ENCODE peak calls at places on chromosomes 13 and 19, in six cellular contexts. X is Peyer's patch, F is body of pancreas, M is testis, Q is A549, A is H1. L is an unnamed sample. For H3K4me1, the result is how much of the 10 kb centered on the place peaks cover.

GRCh38 chr19:5624154-5624663 is 1.3 kb downstream of the SAFB start:
- DNase-seq in F (peak), A (no peak), Q (no peak), X (no peak), M (peak), L (peak)

GRCh38 chr13:36549771-36550170 is 117.5 kb downstream of the CCNA1 start:
- DNase-seq in A (no peak), Q (no peak), F (no peak), X (no peak), M (no peak), L (no peak)

GRCh38 chr19:3523361-3524074 is 15.5 kb upstream of the TEKTIP1 start:
- DNase-seq in A (no peak), M (no peak), X (no peak), F (no peak), Q (no peak), L (no peak)

GRCh38 chr19:20167020-20167644 is at the start of gene ZNF486:
- DNase-seq in X (peak), A (peak), Q (peak), M (peak), F (peak), L (peak)

GRCh38 chr19:50497030-50497420 is 14.0 kb downstream of the JOSD2 start:
- DNase-seq in X (no peak), M (no peak), A (no peak), Q (no peak), F (no peak), L (peak)

GRCh38 chr13:85828094-85828684 is 29.0 kb upstream of the SLITRK6 start:
- DNase-seq in Q (peak), A (no peak), F (no peak), M (no peak), X (no peak), L (no peak)

GRCh38 chr13:106034201-106034600 is 501.3 kb downstream of the EFNB2 start:
- DNase-seq in F (no peak), X (no peak), M (no peak), A (no peak), Q (no peak), L (no peak)

GRCh38 chr19:38563475-38563874 is 54.3 kb downstream of the MAP4K1 start:
- DNase-seq in Q (no peak), F (no peak), X (no peak), M (no peak), A (no peak), L (no peak)

GRCh38 chr19:11735375-11735774 is 3.4 kb downstream of the ZNF823 start:
- DNase-seq in A (no peak), Q (no peak), F (no peak), M (no peak), X (no peak), L (no peak)

GRCh38 chr13:76937416-76937815 is 10.9 kb upstream of the ACOD1 start:
- DNase-seq in X (no peak), Q (peak), M (no peak), F (peak), A (no peak), L (no peak)

GRCh38 chr19:5590865-5591154 is 23.1 kb upstream of the TINCR start:
- DNase-seq in A (no peak), X (no peak), F (no peak), M (no peak), Q (no peak), L (no peak)

GRCh38 chr19:7159105-7159933 is 89.8 kb downstream of the ZNF557 start:
- DNase-seq in A (no peak), X (no peak), Q (peak), M (peak), F (peak), L (no peak)

GRCh38 chr19:8571006-8571411 is 6.2 kb downstream of the MYO1F start:
- DNase-seq in F (peak), A (no peak), M (peak), Q (peak), X (peak), L (peak)

GRCh38 chr13:111505175-111505777 is 184.8 kb downstream of the TEX29 start:
- DNase-seq in X (no peak), A (peak), Q (peak), F (no peak), M (peak), L (no peak)

GRCh38 chr19:45382426-45382825 is 12.1 kb upstream of the ERCC2 start:
- DNase-seq in A (no peak), F (no peak), X (no peak), M (no peak), Q (no peak), L (no peak)

GRCh38 chr19:38535212-38535611 is 82.5 kb downstream of the MAP4K1 start:
- DNase-seq in Q (no peak), X (no peak), M (no peak), F (no peak), A (no peak), L (no peak)

GRCh38 chr19:3798137-3798536 is 12.0 kb upstream of the MATK start:
- DNase-seq in X (no peak), F (no peak), A (no peak), Q (no peak), M (no peak), L (no peak)

GRCh38 chr19:13958043-13958442 is 5.7 kb downstream of the DCAF15 start:
- DNase-seq in X (no peak), Q (no peak), A (no peak), M (peak), F (no peak), L (no peak)

GRCh38 chr13:94459116-94459515 is 20.4 kb downstream of the DCT start:
- DNase-seq in X (no peak), F (no peak), A (no peak), M (no peak), Q (no peak), L (no peak)

GRCh38 chr13:103263448-103263847 is 197.2 kb upstream of the SLC10A2 start:
- DNase-seq in X (no peak), M (no peak), F (no peak), Q (no peak), A (no peak), L (no peak)

GRCh38 chr13:60155978-60156377 is 7.8 kb downstream of the DIAPH3 start:
- DNase-seq in M (no peak), F (no peak), A (no peak), Q (no peak), X (no peak), L (no peak)

GRCh38 chr13:24618219-24618955 is 61.8 kb upstream of the ATP12A start:
- DNase-seq in M (no peak), X (peak), F (peak), A (no peak), Q (no peak), L (peak)

GRCh38 chr13:112652512-112653458 is 37.1 kb upstream of the ATP11A start:
- DNase-seq in A (no peak), F (no peak), X (no peak), Q (no peak), M (no peak), L (no peak)

GRCh38 chr13:64007334-64007733 is 2591.7 kb upstream of the PCDH20 start:
- DNase-seq in F (no peak), Q (no peak), M (no peak), A (no peak), X (no peak), L (no peak)

GRCh38 chr13:109784590-109785140 is 1.7 kb downstream of the IRS2 start:
- DNase-seq in X (no peak), A (no peak), F (peak), M (peak), Q (peak), L (peak)

GRCh38 chr19:33520048-33520643 is 1.4 kb downstream of the PEPD start:
- DNase-seq in F (no peak), X (no peak), Q (no peak), M (no peak), A (no peak), L (no peak)

GRCh38 chr13:43006893-43007631 is 15.0 kb upstream of the EPSTI1 start:
- DNase-seq in F (no peak), A (no peak), Q (no peak), M (no peak), X (no peak), L (no peak)

GRCh38 chr13:95267662-95268369 is 33.4 kb downstream of the ABCC4 start:
- DNase-seq in X (no peak), Q (peak), M (no peak), A (no peak), F (no peak), L (no peak)

GRCh38 chr13:21849323-21849722 is 178.4 kb downstream of the FGF9 start:
- DNase-seq in F (peak), A (no peak), X (no peak), M (peak), Q (peak), L (no peak)

GRCh38 chr19:50333737-50334617 is 4.8 kb upstream of the KCNC3 start:
- DNase-seq in M (peak), A (no peak), Q (peak), F (no peak), X (peak), L (peak)

GRCh38 chr19:39397360-39398296 is 6.5 kb downstream of the MED29 start:
- DNase-seq in M (peak), A (no peak), Q (peak), X (peak), F (peak), L (peak)

GRCh38 chr19:16326401-16327130 is 1.9 kb downstream of the KLF2 start:
- DNase-seq in M (no peak), A (no peak), X (peak), Q (no peak), F (no peak), L (peak)
- TF ChIP-seq POLR2A in M (no peak), A (no peak), X (no peak), Q (no peak), F (no peak), L (no peak)

DNA sequence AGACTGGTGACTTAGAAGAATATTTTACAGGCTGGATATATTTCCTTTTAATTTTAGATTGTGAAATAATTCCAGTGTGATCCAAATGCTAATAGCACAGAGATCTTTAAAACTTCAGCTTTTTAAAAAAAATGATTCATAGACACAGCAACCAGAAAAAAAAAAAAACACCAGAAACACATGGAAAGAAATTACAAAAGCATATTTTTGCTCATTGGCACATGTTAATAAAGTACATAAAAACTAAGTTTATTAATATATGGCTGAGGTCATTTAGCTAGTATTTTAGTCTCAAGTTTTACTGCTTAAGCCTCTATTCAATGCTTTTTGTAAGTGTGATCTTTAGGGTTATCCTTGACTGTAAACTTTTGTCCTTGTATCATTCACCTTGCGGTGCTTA is 577 bp downstream of the MYO16 start:
- DNase-seq in Q (no peak), F (no peak), M (no peak), A (no peak), X (no peak), L (no peak)
- H3K4me1 ChIP-seq in Q (under half), F (under half), M (under half), A (under half), X (under half), L (under half)

DNA sequence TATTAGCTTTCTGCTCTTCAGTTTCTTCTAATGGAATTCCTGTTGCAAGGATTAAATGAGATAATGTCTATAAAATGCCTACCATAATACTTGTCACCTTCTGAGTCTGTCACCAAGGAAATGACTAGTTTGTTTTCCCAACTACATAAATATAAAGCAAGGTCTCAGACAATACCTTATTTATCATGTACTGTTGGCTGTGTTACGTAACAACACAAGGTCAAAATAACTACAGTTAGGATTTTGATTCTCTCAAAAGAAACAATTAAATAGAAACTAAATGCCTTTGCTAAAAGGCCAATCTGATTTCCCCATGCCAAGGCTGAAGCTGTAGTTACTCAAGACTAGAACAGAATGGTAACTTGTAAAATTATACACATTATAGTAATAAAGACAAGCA is 134.5 kb downstream of the PCDH9 start:
- DNase-seq in F (no peak), X (no peak), A (no peak), M (no peak), Q (peak), L (no peak)
- TF ChIP-seq CTCF in F (no peak), X (no peak), A (no peak), M (no peak), Q (no peak), L (no peak)

DNA sequence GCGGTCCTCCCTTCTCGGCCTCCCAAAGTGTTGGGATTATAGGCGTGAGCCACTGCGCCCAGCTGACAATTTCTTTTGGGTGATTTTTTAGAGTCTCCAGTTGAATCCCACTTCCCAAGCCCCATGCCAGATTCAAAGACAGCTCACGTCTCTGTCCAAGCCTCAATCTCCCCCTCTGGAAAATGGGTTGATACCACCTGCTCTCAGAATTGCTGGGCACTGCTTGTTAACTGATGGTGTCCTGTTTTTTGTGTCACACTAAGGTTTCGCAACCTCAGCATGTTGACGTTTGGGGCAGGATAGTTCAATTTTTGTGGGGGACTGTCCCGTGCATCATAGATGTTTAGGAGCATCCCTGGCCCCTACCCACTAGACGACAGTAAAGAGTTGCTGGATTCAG is 14.2 kb upstream of the UPF1 start:
- DNase-seq in F (no peak), M (no peak), Q (no peak), X (no peak), A (no peak), L (no peak)
- TF ChIP-seq POLR2A in F (no peak), M (no peak), Q (no peak), X (no peak), A (no peak), L (no peak)

GRCh38 chr13:46593403-46593802 is 40.4 kb downstream of the LRCH1 start:
- DNase-seq in F (no peak), Q (no peak), A (no peak), M (no peak), X (peak), L (no peak)

GRCh38 chr13:46595918-46596315 is 42.9 kb downstream of the LRCH1 start:
- DNase-seq in X (no peak), F (no peak), M (no peak), A (no peak), Q (no peak), L (no peak)

GRCh38 chr13:46592410-46592809 is 39.4 kb downstream of the LRCH1 start:
- DNase-seq in A (no peak), M (no peak), X (no peak), Q (no peak), F (no peak), L (no peak)

GRCh38 chr13:46596501-46596900 is 43.5 kb downstream of the LRCH1 start:
- DNase-seq in X (no peak), M (no peak), F (no peak), A (no peak), Q (no peak), L (no peak)

DNA sequence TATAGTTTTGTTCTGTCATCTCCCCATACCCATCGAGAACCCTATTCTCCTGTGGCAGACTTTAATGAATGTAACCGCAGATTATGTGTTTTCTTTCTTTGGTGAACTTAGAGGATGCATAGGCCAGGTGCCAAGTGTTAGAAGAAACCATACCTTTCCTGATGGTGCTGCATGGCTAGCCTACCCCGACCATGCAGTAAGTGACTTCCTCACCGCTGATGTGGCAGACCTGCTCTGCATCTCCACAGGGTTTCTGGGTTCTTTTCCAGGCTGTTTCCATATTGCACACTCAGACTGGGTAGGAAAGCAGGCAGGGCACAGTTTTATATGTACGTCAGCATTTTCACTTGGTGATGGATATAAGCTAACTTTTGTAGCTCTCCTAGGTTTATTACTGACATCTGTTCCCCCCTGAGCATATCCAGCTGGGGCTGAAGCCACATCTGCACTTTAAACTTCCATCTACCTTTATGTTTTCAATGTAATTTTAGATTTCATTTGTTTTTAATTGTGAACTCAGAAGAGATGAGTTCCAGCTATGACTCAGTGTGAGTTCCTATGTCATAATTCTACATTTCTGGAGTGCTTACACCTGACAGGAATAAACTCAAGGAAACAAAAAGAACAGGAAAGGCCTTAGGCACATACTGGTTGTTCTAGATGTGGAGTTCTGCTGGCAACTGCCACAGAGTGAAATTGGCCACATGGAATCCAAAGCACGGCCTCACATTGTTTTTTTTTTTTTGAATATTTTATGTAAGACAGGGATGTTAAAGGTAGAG is 42.4 kb downstream of the LRCH1 start:
- DNase-seq in A (no peak), Q (no peak), F (no peak), X (peak), M (no peak), L (no peak)
- H3K4me1 ChIP-seq in A (under half), Q (under half), F (under half), X (under half), M (under half), L (half or more)

DNA sequence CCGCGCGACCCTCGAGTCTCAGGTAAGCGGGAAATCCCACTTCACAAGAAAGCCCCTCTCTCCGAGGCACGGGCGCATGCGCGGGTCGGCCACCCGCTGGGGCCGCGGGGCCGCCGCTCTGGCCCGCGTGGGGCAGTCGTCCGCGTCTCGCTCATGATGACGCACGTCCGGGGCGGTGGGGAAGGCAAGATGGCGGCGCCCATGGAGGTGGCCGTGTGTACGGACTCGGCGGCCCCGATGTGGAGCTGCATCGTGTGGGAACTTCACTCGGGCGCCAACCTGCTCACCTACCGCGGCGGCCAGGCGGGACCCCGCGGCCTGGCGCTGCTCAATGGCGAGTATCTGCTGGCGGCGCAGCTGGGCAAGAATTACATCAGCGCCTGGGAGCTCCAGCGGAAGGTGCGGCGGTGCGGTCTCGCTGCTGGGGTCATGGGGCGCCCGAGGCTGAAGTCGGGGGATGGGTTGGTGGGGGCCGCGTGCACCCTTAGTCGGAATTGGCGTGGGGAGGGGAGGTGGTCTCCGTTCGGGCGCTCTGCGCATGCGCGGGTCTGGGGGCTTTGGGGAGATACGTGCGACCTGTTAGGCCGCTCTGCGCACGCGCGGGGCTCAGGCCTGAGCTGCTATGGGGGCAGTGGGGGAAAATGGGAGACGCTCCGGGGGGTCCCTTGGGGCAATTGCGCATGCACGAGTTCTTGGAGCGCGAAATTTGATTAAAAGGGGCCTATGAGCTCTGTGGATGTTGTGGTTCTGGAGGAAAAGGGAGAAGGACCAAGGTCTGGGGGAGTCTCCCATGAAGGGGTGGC is at the start of gene WDR18:
- DNase-seq in M (peak), X (peak), Q (peak), A (peak), F (peak), L (peak)
- TF ChIP-seq CTCF in M (peak), X (peak), Q (no peak), A (no peak), F (peak), L (peak)